ENCODE peak calls at places on chromosomes 3 and 15, in five cellular contexts. W, D, X, V and U are unnamed samples.

GRCh38 chr3:33119891-33120290 is 6.1 kb downstream of the CRTAP start:
- DNase-seq in V (no peak), X (no peak), D (no peak), W (no peak), U (no peak)

GRCh38 chr3:77149382-77149781 is 109.5 kb downstream of the ROBO2 start:
- DNase-seq in V (no peak), D (no peak), X (no peak), W (no peak), U (no peak)

GRCh38 chr3:122392868-122393844 is 9.2 kb downstream of the FAM162A start:
- DNase-seq in X (no peak), D (no peak), V (no peak), W (no peak), U (peak; percentile 61)

GRCh38 chr15:64351265-64351664 is 4.7 kb downstream of the CSNK1G1 start:
- DNase-seq in D (no peak), X (no peak), W (no peak), V (no peak), U (peak; percentile 7)

GRCh38 chr15:62568004-62568403 is 402.9 kb upstream of the C2CD4B start:
- DNase-seq in D (no peak), X (no peak), V (no peak), W (no peak), U (no peak)

GRCh38 chr3:135970500-135971116 is 5.1 kb downstream of the PPP2R3A start:
- DNase-seq in W (no peak), X (no peak), D (peak; percentile 41), V (no peak), U (no peak)

GRCh38 chr3:144114767-144115166 is 143.1 kb downstream of the DIPK2A start:
- DNase-seq in W (no peak), D (no peak), V (no peak), X (no peak), U (no peak)

GRCh38 chr3:54905230-54905888 is 22.5 kb downstream of the LRTM1 start:
- DNase-seq in X (no peak), W (no peak), V (no peak), D (no peak), U (peak; percentile 58)

GRCh38 chr3:83849331-83849730 is 1109.5 kb upstream of the CADM2 start:
- DNase-seq in D (no peak), W (no peak), V (no peak), X (no peak), U (no peak)

GRCh38 chr3:107523361-107524213 is 825 bp downstream of the BBX start:
- DNase-seq in W (peak; percentile 54), D (peak; percentile 40), X (no peak), V (no peak), U (no peak)

GRCh38 chr15:95249524-95249923 is 1018.2 kb downstream of the MCTP2 start:
- DNase-seq in W (no peak), D (no peak), V (no peak), X (no peak), U (no peak)

GRCh38 chr15:60326824-60327654 is 70.7 kb downstream of the ANXA2 start:
- DNase-seq in D (no peak), W (peak; percentile 53), V (peak; percentile 20), X (no peak), U (peak; percentile 47)

GRCh38 chr3:122621112-122621511 is 43.7 kb downstream of the PARP15 start:
- DNase-seq in X (no peak), D (no peak), V (no peak), W (no peak), U (no peak)

GRCh38 chr3:9901967-9902366 is 681 bp upstream of the IL17RE start:
- DNase-seq in V (no peak), X (no peak), D (no peak), W (no peak), U (no peak)

GRCh38 chr3:43573576-43573975 is 48.2 kb downstream of the ANO10 start:
- DNase-seq in X (no peak), D (no peak), V (no peak), W (no peak), U (no peak)

GRCh38 chr3:76900571-76900970 is 139.3 kb upstream of the ROBO2 start:
- DNase-seq in W (no peak), D (no peak), V (peak; percentile 2), X (no peak), U (no peak)

GRCh38 chr15:63056843-63057242 is 14.3 kb downstream of the TPM1 start:
- DNase-seq in W (no peak), D (no peak), X (peak; percentile 61), V (peak; percentile 82), U (no peak)

GRCh38 chr3:152879130-152879789 is 44.3 kb downstream of the P2RY1 start:
- DNase-seq in V (no peak), W (no peak), D (no peak), X (no peak), U (no peak)

GRCh38 chr15:71296032-71296686 is 180.9 kb downstream of the THSD4 start:
- DNase-seq in D (peak; percentile 84), X (no peak), W (peak; percentile 70), V (no peak), U (peak; percentile 76)

GRCh38 chr3:145094355-145094941 is 1066.5 kb downstream of the PLOD2 start:
- DNase-seq in W (no peak), X (no peak), D (peak; percentile 68), V (peak; percentile 16), U (no peak)

GRCh38 chr3:124701687-124702086 is 28.6 kb upstream of the UMPS start:
- DNase-seq in X (no peak), D (peak; percentile 32), W (no peak), V (peak; percentile 45), U (peak; percentile 46)

GRCh38 chr3:72590732-72591192 is 257.5 kb downstream of the SHQ1 start:
- DNase-seq in V (no peak), X (no peak), W (no peak), D (no peak), U (no peak)

GRCh38 chr15:78225783-78226541 is 8.4 kb downstream of the ACSBG1 start:
- DNase-seq in X (no peak), V (no peak), W (no peak), D (peak; percentile 20), U (no peak)

GRCh38 chr3:177050466-177051237 is 146.6 kb downstream of the TBL1XR1 start:
- DNase-seq in D (peak; percentile 20), V (peak; percentile 16), W (peak; percentile 41), X (no peak), U (peak; percentile 42)

GRCh38 chr15:69976366-69976994 is 121.2 kb downstream of the TLE3 start:
- DNase-seq in W (peak; percentile 83), D (peak; percentile 19), X (no peak), V (no peak), U (peak; percentile 12)

GRCh38 chr3:168989396-168989795 is 674.1 kb downstream of the MECOM start:
- DNase-seq in X (no peak), V (no peak), D (no peak), W (no peak), U (no peak)

DNA sequence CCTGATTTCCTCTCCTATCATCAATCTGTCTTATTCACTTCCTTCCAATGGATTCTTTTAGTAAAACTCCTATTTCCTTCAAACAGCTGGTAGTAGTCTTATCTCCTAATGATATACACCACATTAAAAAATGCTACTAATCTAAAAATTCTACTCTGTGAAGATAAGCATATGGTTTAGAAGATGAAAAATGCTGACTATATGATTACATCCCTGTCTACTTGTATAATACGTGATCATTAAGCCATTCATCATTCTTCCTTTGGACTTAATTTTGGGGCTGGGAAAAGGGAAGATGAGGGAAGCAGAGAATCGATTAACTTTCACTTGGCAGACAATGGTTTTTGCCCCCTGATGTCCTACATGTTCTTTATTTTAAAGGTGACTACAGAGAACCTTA is 453.1 kb downstream of the NSUN3 start:
- DNase-seq in X (no peak), D (no peak), W (no peak), V (no peak), U (no peak)
- TF ChIP-seq CTCF in X (no peak), D (no peak), W (no peak), V (no peak), U (no peak)

GRCh38 chr3:171165986-171166385 is 139.5 kb upstream of the SLC2A2 start:
- DNase-seq in X (no peak), W (no peak), D (no peak), V (no peak), U (no peak)

GRCh38 chr3:171169866-171170265 is 143.3 kb upstream of the SLC2A2 start:
- DNase-seq in W (no peak), D (no peak), V (no peak), X (no peak), U (no peak)

GRCh38 chr3:171168086-171168485 is 141.6 kb upstream of the SLC2A2 start:
- DNase-seq in D (no peak), V (no peak), W (no peak), X (no peak), U (peak; percentile 57)

GRCh38 chr3:171169443-171169842 is 142.9 kb upstream of the SLC2A2 start:
- DNase-seq in X (no peak), W (no peak), V (no peak), D (no peak), U (no peak)

DNA sequence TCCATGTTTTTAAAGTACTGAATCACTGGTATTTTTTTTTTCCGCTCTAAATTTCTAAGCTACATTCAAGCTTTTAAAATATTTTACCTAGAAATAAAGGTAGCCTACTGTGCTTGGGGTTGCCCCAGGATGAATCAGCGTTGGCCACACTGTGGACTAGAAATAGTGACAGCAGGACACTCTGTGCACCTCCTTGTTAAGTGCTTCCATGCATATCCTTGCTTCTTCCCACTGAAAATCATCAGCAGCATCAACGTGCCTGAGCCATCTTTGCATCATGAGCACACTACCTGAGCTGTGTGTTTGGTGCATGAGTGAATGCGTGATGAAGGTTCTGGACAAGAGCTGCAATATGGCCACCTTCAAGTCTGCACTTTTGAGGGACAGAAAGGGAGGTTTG is 142.0 kb upstream of the SLC2A2 start:
- DNase-seq in D (no peak), X (no peak), V (no peak), W (no peak), U (no peak)
- TF ChIP-seq CTCF in D (no peak), X (no peak), V (no peak), W (no peak), U (peak; percentile 8)

DNA sequence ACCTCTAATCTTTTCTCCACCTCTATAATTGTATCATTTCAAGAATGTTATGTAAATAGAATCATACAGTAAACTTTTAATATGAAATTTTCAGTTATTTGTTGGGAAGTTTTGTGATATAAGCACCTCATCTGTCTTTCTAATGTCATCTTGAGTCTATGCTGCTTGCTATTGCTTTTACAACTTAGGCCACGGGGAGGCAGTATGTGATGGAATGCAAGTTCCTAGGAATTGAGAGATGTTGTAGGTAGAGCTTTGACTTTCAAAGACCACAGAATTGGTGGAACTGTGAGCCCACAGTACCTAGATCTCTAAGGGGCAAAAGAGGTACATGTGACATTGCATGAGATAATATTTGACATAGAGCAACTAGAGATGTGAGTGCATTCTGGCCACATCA is 328.3 kb downstream of the MFSD1 start:
- DNase-seq in W (peak; percentile 72), V (no peak), X (no peak), D (peak; percentile 36), U (peak; percentile 10)
- TF ChIP-seq CTCF in W (no peak), V (peak; percentile 13), X (no peak), D (peak; percentile 32), U (peak; percentile 69)

GRCh38 chr3:67419779-67420178 is 234.6 kb downstream of the SUCLG2 start:
- DNase-seq in W (no peak), V (no peak), D (no peak), X (no peak), U (no peak)

GRCh38 chr3:67414740-67415139 is 239.7 kb downstream of the SUCLG2 start:
- DNase-seq in X (no peak), D (no peak), V (no peak), W (no peak), U (no peak)

GRCh38 chr3:67416703-67417102 is 237.7 kb downstream of the SUCLG2 start:
- DNase-seq in D (no peak), X (no peak), W (no peak), V (no peak), U (no peak)

GRCh38 chr3:67418539-67419529 is 235.6 kb downstream of the SUCLG2 start:
- DNase-seq in D (no peak), X (no peak), V (peak; percentile 6), W (no peak), U (peak; percentile 7)

GRCh38 chr3:67415504-67415903 is 238.9 kb downstream of the SUCLG2 start:
- DNase-seq in W (no peak), X (no peak), V (peak; percentile 18), D (peak; percentile 54), U (peak; percentile 42)
- TF ChIP-seq CTCF in W (no peak), X (no peak), V (no peak), D (no peak), U (no peak)